ENCODE peak calls at places on chromosome 5, in nine cellular contexts. D is psoas muscle; M is endothelial cell of umbilical vein; L is tibial artery; P is CD8-positive, alpha-beta memory T cell; T is heart right ventricle; G is CD8-positive, alpha-beta T cell; W is GM23338; X is HCT116. B is an unnamed sample. For H3K4me1, the result is how much of the 10 kb centered on the place peaks cover.

GRCh38 chr5:1112596-1113331 is 901 bp upstream of the SLC12A7 start:
- DNase-seq in D (no peak), M (no peak), L (no peak), P (no peak), T (no peak), G (no peak), W (no peak), X (peak), B (no peak)

GRCh38 chr5:179316961-179317360 is 28.3 kb downstream of the ADAMTS2 start:
- DNase-seq in D (peak), M (no peak), L (no peak), P (no peak), T (no peak), G (no peak), W (no peak), X (no peak), B (no peak)

GRCh38 chr5:67530609-67531255 is 334.1 kb upstream of the CD180 start:
- DNase-seq in D (no peak), M (no peak), L (no peak), P (no peak), T (no peak), G (no peak), W (peak), X (no peak), B (no peak)

GRCh38 chr5:181217805-181218065 is 5.3 kb upstream of the TRIM41 start:
- DNase-seq in D (no peak), M (no peak), L (no peak), P (peak), T (no peak), G (peak), W (no peak), X (no peak), B (no peak)

GRCh38 chr5:53360811-53361210 is 119.6 kb upstream of the FST start:
- DNase-seq in D (no peak), M (peak), L (no peak), P (no peak), T (no peak), G (no peak), W (no peak), X (peak), B (no peak)

GRCh38 chr5:102758576-102758975 is 3.5 kb downstream of the PAM start:
- DNase-seq in D (no peak), M (no peak), L (no peak), P (no peak), T (no peak), G (no peak), W (no peak), X (no peak), B (no peak)

GRCh38 chr5:88674262-88675158 is 208.5 kb downstream of the MEF2C start:
- DNase-seq in D (no peak), M (no peak), L (no peak), P (no peak), T (no peak), G (no peak), W (peak), X (no peak), B (no peak)

GRCh38 chr5:80967500-80968181 is 7.5 kb downstream of the RASGRF2 start:
- DNase-seq in D (no peak), M (peak), L (no peak), P (no peak), T (peak), G (no peak), W (no peak), X (no peak), B (no peak)

GRCh38 chr5:66742083-66742895 is 146.1 kb downstream of the MAST4 start:
- DNase-seq in D (no peak), M (no peak), L (no peak), P (no peak), T (peak), G (no peak), W (peak), X (peak), B (no peak)

GRCh38 chr5:97102010-97102470 is 40.4 kb downstream of the LIX1 start:
- DNase-seq in D (no peak), M (no peak), L (no peak), P (no peak), T (no peak), G (no peak), W (peak), X (no peak), B (no peak)

GRCh38 chr5:173549644-173550043 is 66.8 kb downstream of the BOD1 start:
- DNase-seq in D (no peak), M (no peak), L (no peak), P (no peak), T (no peak), G (no peak), W (no peak), X (no peak), B (no peak)

GRCh38 chr5:149754481-149754880 is 24.4 kb downstream of the PPARGC1B start:
- DNase-seq in D (no peak), M (no peak), L (no peak), P (no peak), T (no peak), G (no peak), W (no peak), X (no peak), B (no peak)

GRCh38 chr5:141547488-141547887 is 58.6 kb downstream of the PCDHGC5 start:
- DNase-seq in D (no peak), M (no peak), L (no peak), P (no peak), T (no peak), G (no peak), W (peak), X (peak), B (no peak)

GRCh38 chr5:114999176-114999575 is 170.5 kb downstream of the TRIM36 start:
- DNase-seq in D (no peak), M (no peak), L (no peak), P (no peak), T (no peak), G (no peak), W (no peak), X (no peak), B (no peak)

GRCh38 chr5:151063590-151063989 is 17.2 kb downstream of the TNIP1 start:
- DNase-seq in D (no peak), M (no peak), L (no peak), P (no peak), T (no peak), G (no peak), W (no peak), X (no peak), B (no peak)

GRCh38 chr5:151060742-151061141 is 20.1 kb downstream of the TNIP1 start:
- DNase-seq in D (peak), M (no peak), L (no peak), P (no peak), T (no peak), G (no peak), W (no peak), X (no peak), B (no peak)

GRCh38 chr5:151062405-151063135 is 18.3 kb downstream of the TNIP1 start:
- DNase-seq in D (no peak), M (no peak), L (no peak), P (no peak), T (no peak), G (no peak), W (no peak), X (no peak), B (no peak)

GRCh38 chr5:151064916-151065499 is 15.8 kb downstream of the TNIP1 start:
- DNase-seq in D (no peak), M (no peak), L (no peak), P (no peak), T (no peak), G (no peak), W (no peak), X (no peak), B (no peak)

GRCh38 chr5:151063136-151063544 is 17.7 kb downstream of the TNIP1 start:
- DNase-seq in D (no peak), M (peak), L (peak), P (no peak), T (peak), G (no peak), W (no peak), X (no peak), B (no peak)
- H3K4me1 ChIP-seq in D (half or more), M (under half), L (under half), P (under half), T (half or more), G (under half), W (under half), X (under half), B (under half)

GRCh38 chr5:107975568-107975967 is 304.8 kb upstream of the EFNA5 start:
- DNase-seq in D (no peak), M (no peak), L (no peak), P (no peak), T (no peak), G (no peak), W (peak), X (no peak), B (no peak)
- H3K4me1 ChIP-seq in D (under half), M (under half), L (under half), P (under half), T (under half), G (under half), W (under half), X (under half), B (under half)

DNA sequence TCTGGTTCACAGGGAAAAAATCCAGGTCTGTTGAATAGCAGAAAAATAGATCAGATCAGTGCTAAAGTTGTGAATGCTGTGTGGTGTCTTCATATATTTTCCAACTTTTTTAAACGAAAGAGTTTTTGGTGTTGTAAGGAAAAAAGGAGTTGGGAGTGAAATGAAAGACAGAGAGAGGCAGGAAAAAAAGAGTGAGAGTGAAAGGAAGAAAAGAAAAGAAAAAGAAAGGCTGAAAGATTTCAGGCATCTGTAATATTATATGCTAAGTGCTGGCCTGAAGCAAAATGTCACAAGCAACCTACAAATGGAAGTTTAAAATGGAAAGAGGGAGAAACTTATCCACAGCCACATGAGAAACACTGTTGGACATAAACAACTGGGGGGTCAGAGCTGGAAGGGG is 124.4 kb downstream of the EBF1 start:
- DNase-seq in D (no peak), M (no peak), L (no peak), P (no peak), T (no peak), G (no peak), W (no peak), X (no peak), B (no peak)
- H3K4me1 ChIP-seq in D (under half), M (under half), L (under half), P (under half), T (under half), G (under half), W (under half), X (under half), B (under half)

GRCh38 chr5:16912080-16912479 is 24.0 kb downstream of the MYO10 start:
- DNase-seq in D (no peak), M (no peak), L (no peak), P (no peak), T (no peak), G (no peak), W (no peak), X (no peak), B (no peak)

GRCh38 chr5:16913187-16913839 is 22.8 kb downstream of the MYO10 start:
- DNase-seq in D (no peak), M (no peak), L (no peak), P (no peak), T (no peak), G (no peak), W (no peak), X (peak), B (no peak)

GRCh38 chr5:16913840-16914435 is 22.1 kb downstream of the MYO10 start:
- DNase-seq in D (no peak), M (no peak), L (no peak), P (no peak), T (no peak), G (no peak), W (no peak), X (no peak), B (no peak)

GRCh38 chr5:16916262-16916878 is 19.7 kb downstream of the MYO10 start:
- DNase-seq in D (no peak), M (peak), L (no peak), P (no peak), T (no peak), G (no peak), W (no peak), X (peak), B (no peak)

GRCh38 chr5:16914584-16914983 is 21.5 kb downstream of the MYO10 start:
- DNase-seq in D (no peak), M (no peak), L (no peak), P (no peak), T (no peak), G (no peak), W (no peak), X (no peak), B (no peak)
- H3K4me1 ChIP-seq in D (under half), M (half or more), L (under half), P (under half), T (under half), G (under half), W (under half), X (half or more), B (under half)